ENCODE peak calls at places on chromosomes 13 and 19, in four cellular contexts. L is thoracic aorta, X is cardiac muscle cell, W is small intestine. D is an unnamed sample.
A peak's percentile ranks its signal among the peaks of the same experiment; 100 is the strongest.

GRCh38 chr19:16627194-16627927 is 643 bp downstream of the MED26 start:
- DNase-seq in X (no peak), W (no peak), L (no peak), D (peak; percentile 64)

GRCh38 chr13:83153833-83154232 is 728.4 kb downstream of the SLITRK1 start:
- DNase-seq in W (no peak), L (no peak), X (peak; percentile 24), D (no peak)

GRCh38 chr13:112761701-112762689 is 72.2 kb downstream of the ATP11A start:
- DNase-seq in X (peak; percentile 89), L (no peak), W (no peak), D (no peak)

GRCh38 chr13:113407103-113407530 is 43.2 kb upstream of the GRTP1 start:
- DNase-seq in L (no peak), X (no peak), W (no peak), D (peak; percentile 39)

GRCh38 chr19:6556480-6556879 is 25.7 kb downstream of the TNFSF9 start:
- DNase-seq in X (peak; percentile 64), L (no peak), W (no peak), D (no peak)

GRCh38 chr13:38395505-38395803 is 45.8 kb downstream of the UFM1 start:
- DNase-seq in W (no peak), L (no peak), X (no peak), D (no peak)

GRCh38 chr19:52735734-52736133 is 890 bp upstream of the ZNF611 start:
- DNase-seq in L (no peak), X (peak; percentile 50), W (no peak), D (peak; percentile 73)

GRCh38 chr19:43777163-43777700 is 3.5 kb downstream of the KCNN4 start:
- DNase-seq in X (no peak), W (no peak), L (no peak), D (no peak)

GRCh38 chr13:114124486-114124885 is 7.9 kb downstream of the RASA3 start:
- DNase-seq in X (no peak), W (peak; percentile 70), L (no peak), D (peak; percentile 11)

GRCh38 chr13:46622918-46623256 is 69.9 kb downstream of the LRCH1 start:
- DNase-seq in X (peak; percentile 87), L (no peak), W (no peak), D (no peak)

GRCh38 chr13:46624353-46624752 is 71.4 kb downstream of the LRCH1 start:
- DNase-seq in L (no peak), W (no peak), X (no peak), D (no peak)

GRCh38 chr13:46620029-46620428 is 67.1 kb downstream of the LRCH1 start:
- DNase-seq in X (no peak), L (no peak), W (no peak), D (no peak)

GRCh38 chr13:46622013-46622917 is 69.3 kb downstream of the LRCH1 start:
- DNase-seq in X (no peak), L (no peak), W (no peak), D (no peak)

GRCh38 chr13:46621133-46621532 is 68.2 kb downstream of the LRCH1 start:
- DNase-seq in W (no peak), X (no peak), L (no peak), D (no peak)
- H3K4me1 ChIP-seq in W (peaks cover 25% of the 10 kb centered on the region), X (peaks cover 26% of the 10 kb centered on the region), L (peaks cover 35% of the 10 kb centered on the region), D (peaks cover 15% of the 10 kb centered on the region)

DNA sequence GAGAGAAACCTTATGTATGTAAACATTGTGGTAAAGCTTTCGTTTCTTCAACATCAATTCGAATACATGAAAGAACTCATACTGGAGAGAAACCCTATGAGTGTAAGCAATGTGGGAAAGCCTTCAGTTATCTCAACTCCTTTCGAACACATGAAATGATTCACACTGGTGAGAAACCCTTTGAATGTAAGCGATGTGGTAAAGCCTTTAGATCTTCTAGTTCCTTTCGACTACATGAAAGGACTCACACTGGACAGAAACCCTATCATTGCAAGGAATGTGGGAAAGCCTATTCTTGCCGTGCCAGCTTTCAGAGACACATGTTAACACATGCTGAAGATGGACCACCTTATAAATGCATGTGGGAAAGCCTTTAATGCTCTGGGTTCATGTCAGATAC is 24.7 kb downstream of the ZNF136 start:
- DNase-seq in L (no peak), X (no peak), W (no peak), D (no peak)
- H3K4me3 ChIP-seq in L (peak overlapping the region; percentile 33), X (no peak overlapping the region), W (no peak overlapping the region), D (no peak overlapping the region)

GRCh38 chr19:33804021-33804799 is 7.5 kb downstream of the KCTD15 start:
- DNase-seq in W (peak; percentile 99), X (peak; percentile 80), L (no peak), D (peak; percentile 96)

GRCh38 chr19:33806434-33806881 is 9.8 kb downstream of the KCTD15 start:
- DNase-seq in W (peak; percentile 54), L (no peak), X (no peak), D (no peak)

GRCh38 chr19:33803383-33803782 is 6.7 kb downstream of the KCTD15 start:
- DNase-seq in X (no peak), W (no peak), L (no peak), D (no peak)

GRCh38 chr19:33805840-33806433 is 9.3 kb downstream of the KCTD15 start:
- DNase-seq in W (no peak), X (no peak), L (no peak), D (no peak)

GRCh38 chr19:33805313-33805712 is 8.6 kb downstream of the KCTD15 start:
- DNase-seq in W (no peak), X (no peak), L (no peak), D (no peak)
- H3K36me3 ChIP-seq in W (peaks cover 4% of the 10 kb centered on the region), X (peaks cover 33% of the 10 kb centered on the region), L (peaks cover 27% of the 10 kb centered on the region), D (no peaks in the 10 kb centered on the region)

DNA sequence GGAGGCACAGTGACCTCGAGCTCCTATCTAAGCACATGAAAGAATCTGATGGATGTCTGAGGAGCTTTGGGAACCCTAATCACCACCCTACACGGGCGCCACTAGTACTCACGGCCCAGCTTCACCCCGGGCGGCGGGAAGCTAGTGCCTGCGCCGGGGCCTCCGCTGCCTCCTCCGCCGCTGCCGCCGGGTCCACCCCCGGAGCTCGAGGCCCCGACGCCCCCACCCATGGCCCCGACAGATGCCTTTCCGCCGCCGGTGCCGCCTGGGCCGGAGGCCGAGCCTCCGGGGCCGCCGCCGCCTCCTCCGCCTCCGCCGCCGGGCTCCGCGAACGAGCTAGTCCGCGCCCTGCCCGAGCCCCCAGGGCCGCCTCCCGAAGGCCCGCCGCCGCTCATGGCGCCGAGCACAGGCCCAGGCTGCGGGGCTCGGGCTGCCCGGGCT is 311 bp downstream of the GSK3A start:
- DNase-seq in L (no peak), W (no peak), X (peak; percentile 20), D (no peak)
- H3K4me1 ChIP-seq in L (peaks cover 29% of the 10 kb centered on the region), W (peaks cover 4% of the 10 kb centered on the region), X (peaks cover 12% of the 10 kb centered on the region), D (no peaks in the 10 kb centered on the region)

DNA sequence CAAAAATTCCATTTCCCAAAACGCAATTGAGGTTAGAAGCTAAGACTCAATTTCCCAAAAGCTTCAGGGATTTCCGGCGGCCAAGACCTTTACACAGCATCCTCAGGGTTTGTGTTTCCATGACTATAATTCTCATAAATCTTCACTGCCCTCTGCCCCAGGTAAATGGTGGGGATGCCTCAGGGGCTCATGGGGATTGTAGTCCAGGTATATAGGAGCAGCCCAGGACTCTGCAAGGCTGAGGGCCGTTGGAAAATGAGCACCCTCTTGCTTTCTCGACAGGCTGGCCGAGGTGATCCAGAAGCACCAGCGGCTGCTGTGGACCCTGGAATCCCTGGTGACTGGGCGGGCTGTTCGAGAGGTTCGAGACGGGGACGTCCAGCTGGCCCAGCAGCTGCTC is 6.4 kb downstream of the ALDH16A1 start:
- DNase-seq in W (no peak), X (no peak), L (no peak), D (no peak)
- H3K4me3 ChIP-seq in W (no peak overlapping the region), X (no peak overlapping the region), L (no peak overlapping the region), D (no peak overlapping the region)

DNA sequence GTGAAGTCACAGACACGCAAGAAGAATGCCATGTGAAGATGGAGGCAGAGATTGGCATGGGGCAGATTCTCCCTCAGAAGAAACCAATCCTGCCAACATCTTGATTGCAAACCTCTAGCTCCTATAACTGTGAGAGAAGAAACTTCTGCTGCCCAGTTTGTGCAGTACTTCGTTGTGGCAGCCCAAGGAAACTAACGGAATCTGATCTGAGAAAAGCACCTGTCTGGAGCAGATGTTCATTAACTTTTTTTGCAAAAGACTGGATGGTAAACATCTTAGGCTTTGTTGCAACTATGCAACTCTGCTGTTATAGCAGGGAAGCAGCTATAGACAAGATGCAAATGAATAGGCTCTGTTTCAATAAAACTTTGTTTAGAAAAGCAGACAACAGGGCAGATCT is 25.1 kb upstream of the CPB2 start:
- DNase-seq in X (no peak), L (no peak), W (no peak), D (no peak)
- H3K36me3 ChIP-seq in X (no peaks in the 10 kb centered on the region), L (no peaks in the 10 kb centered on the region), W (peaks cover 3% of the 10 kb centered on the region), D (no peaks in the 10 kb centered on the region)